ENCODE peak calls at places on chromosome 5, in eight cellular contexts. E, G, M, T, J, P, L and W are unnamed samples.

GRCh38 chr5:59325070-59325469 is 568.5 kb downstream of the PDE4D start:
- DNase-seq in E (no peak), G (no peak), M (no peak), T (no peak), J (no peak), P (no peak), L (no peak), W (no peak)

GRCh38 chr5:127980843-127981242 is 102.7 kb upstream of the SLC12A2 start:
- DNase-seq in E (no peak), G (no peak), M (no peak), T (no peak), J (no peak), P (no peak), L (no peak), W (no peak)

GRCh38 chr5:126414874-126415502 is 8.2 kb upstream of the GRAMD2B start:
- DNase-seq in E (no peak), G (no peak), M (peak; percentile 79), T (peak; percentile 73), J (peak; percentile 23), P (no peak), L (peak; percentile 62), W (no peak)

GRCh38 chr5:39986614-39987013 is 561.8 kb upstream of the DAB2 start:
- DNase-seq in E (no peak), G (no peak), M (peak; percentile 32), T (no peak), J (no peak), P (no peak), L (no peak), W (no peak)

GRCh38 chr5:172846677-172847076 is 12.6 kb downstream of the ERGIC1 start:
- DNase-seq in E (no peak), G (no peak), M (no peak), T (no peak), J (no peak), P (no peak), L (no peak), W (no peak)

GRCh38 chr5:157459715-157460599 is at the start of gene NIPAL4:
- DNase-seq in E (no peak), G (peak; percentile 86), M (peak; percentile 63), T (no peak), J (no peak), P (no peak), L (no peak), W (no peak)

GRCh38 chr5:62550103-62550502 is 28.5 kb upstream of the LRRC70 start:
- DNase-seq in E (no peak), G (no peak), M (peak; percentile 51), T (no peak), J (no peak), P (no peak), L (no peak), W (no peak)

GRCh38 chr5:76542887-76543690 is 80.1 kb downstream of the F2RL2 start:
- DNase-seq in E (peak; percentile 67), G (peak; percentile 85), M (no peak), T (no peak), J (no peak), P (peak; percentile 68), L (no peak), W (peak; percentile 81)

GRCh38 chr5:14257995-14258403 is 114.9 kb downstream of the TRIO start:
- DNase-seq in E (no peak), G (no peak), M (no peak), T (no peak), J (no peak), P (no peak), L (no peak), W (peak; percentile 35)

GRCh38 chr5:147479949-147480348 is 29.9 kb downstream of the DPYSL3 start:
- DNase-seq in E (no peak), G (no peak), M (peak; percentile 13), T (peak; percentile 77), J (no peak), P (no peak), L (no peak), W (no peak)

GRCh38 chr5:106331415-106331814 is 1339.3 kb downstream of the EFNA5 start:
- DNase-seq in E (no peak), G (no peak), M (peak; percentile 76), T (peak; percentile 94), J (no peak), P (no peak), L (peak; percentile 96), W (no peak)

GRCh38 chr5:68074048-68074632 is 141.4 kb upstream of the PIK3R1 start:
- DNase-seq in E (no peak), G (no peak), M (peak; percentile 31), T (no peak), J (no peak), P (no peak), L (peak; percentile 33), W (no peak)

GRCh38 chr5:79407591-79407990 is 106.3 kb downstream of the HOMER1 start:
- DNase-seq in E (no peak), G (no peak), M (no peak), T (no peak), J (no peak), P (no peak), L (no peak), W (no peak)

GRCh38 chr5:143435207-143435657 is 31.7 kb upstream of the NR3C1 start:
- DNase-seq in E (peak; percentile 58), G (no peak), M (peak; percentile 43), T (no peak), J (no peak), P (peak; percentile 54), L (no peak), W (peak; percentile 46)
- H3K4me3 ChIP-seq in E (peak overlapping the region; percentile 70), G (peak overlapping the region; percentile 39), M (peak overlapping the region; percentile 74), T (no peak overlapping the region), J (peak overlapping the region; percentile 26), P (peak overlapping the region; percentile 83), L (no peak overlapping the region), W (peak overlapping the region; percentile 57)

GRCh38 chr5:83475540-83476469 is 4.3 kb downstream of the VCAN start:
- DNase-seq in E (no peak), G (no peak), M (peak; percentile 92), T (peak; percentile 92), J (no peak), P (no peak), L (peak; percentile 72), W (no peak)

GRCh38 chr5:83476470-83476817 is 4.9 kb downstream of the VCAN start:
- DNase-seq in E (no peak), G (no peak), M (no peak), T (no peak), J (no peak), P (no peak), L (no peak), W (no peak)

GRCh38 chr5:83474170-83474796 is 2.7 kb downstream of the VCAN start:
- DNase-seq in E (no peak), G (peak; percentile 82), M (peak; percentile 94), T (peak; percentile 96), J (peak; percentile 84), P (no peak), L (peak; percentile 83), W (peak; percentile 27)

GRCh38 chr5:83473344-83474169 is 2.0 kb downstream of the VCAN start:
- DNase-seq in E (no peak), G (peak; percentile 85), M (peak; percentile 97), T (peak; percentile 99), J (peak; percentile 89), P (peak; percentile 26), L (peak; percentile 97), W (peak; percentile 61)

DNA sequence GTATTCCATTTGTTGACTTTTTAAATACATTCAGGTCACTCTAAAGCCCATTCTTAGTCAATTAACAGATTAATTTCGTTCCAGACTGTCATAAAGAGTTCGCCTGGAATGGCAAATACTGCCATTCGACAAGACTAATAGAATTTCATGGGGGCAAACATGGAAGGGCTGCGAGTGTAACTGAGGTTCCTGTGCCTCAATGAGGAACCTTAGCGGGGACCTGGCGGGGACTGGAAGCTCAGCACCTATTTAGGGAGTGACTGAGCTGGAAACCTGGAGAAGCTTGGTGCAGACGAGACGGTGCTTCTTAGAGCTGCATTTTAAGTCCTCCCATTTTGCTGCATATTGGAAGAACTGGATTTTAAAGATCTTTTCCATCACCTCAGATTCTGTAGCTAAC is 3.4 kb downstream of the VCAN start:
- DNase-seq in E (no peak), G (no peak), M (peak; percentile 45), T (no peak), J (no peak), P (no peak), L (no peak), W (no peak)
- H3K4me3 ChIP-seq in E (no peak overlapping the region), G (no peak overlapping the region), M (peak overlapping the region; percentile 94), T (peak overlapping the region; percentile 85), J (peak overlapping the region; percentile 67), P (no peak overlapping the region), L (peak overlapping the region; percentile 61), W (no peak overlapping the region)

GRCh38 chr5:142508027-142508426 is 177.9 kb downstream of the FGF1 start:
- DNase-seq in E (no peak), G (no peak), M (no peak), T (no peak), J (no peak), P (no peak), L (no peak), W (no peak)

GRCh38 chr5:142508630-142509425 is 177.1 kb downstream of the FGF1 start:
- DNase-seq in E (no peak), G (no peak), M (no peak), T (no peak), J (no peak), P (no peak), L (no peak), W (no peak)

GRCh38 chr5:142506756-142507155 is 179.1 kb downstream of the FGF1 start:
- DNase-seq in E (no peak), G (no peak), M (no peak), T (no peak), J (no peak), P (no peak), L (no peak), W (no peak)

GRCh38 chr5:142506046-142506445 is 179.8 kb downstream of the FGF1 start:
- DNase-seq in E (no peak), G (no peak), M (no peak), T (peak; percentile 45), J (no peak), P (no peak), L (no peak), W (no peak)

DNA sequence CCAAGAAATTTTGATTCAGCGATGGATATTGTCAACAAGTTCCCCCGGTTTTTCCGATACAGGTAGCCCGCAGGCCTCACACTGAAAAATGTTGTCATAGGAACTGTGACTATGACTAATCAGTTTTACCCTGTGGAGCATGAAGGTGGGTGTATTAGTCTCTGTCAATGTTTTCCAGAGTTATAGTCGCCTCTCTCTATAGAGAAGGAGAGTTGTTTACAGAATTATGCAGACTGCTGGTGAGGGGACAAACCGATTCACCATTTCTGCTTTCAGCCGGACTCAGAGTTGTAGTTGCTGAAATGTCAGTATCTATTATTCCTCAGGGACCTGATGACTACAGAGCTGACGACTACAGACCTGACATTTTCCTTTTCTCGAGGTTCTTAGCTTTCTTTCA is 178.4 kb downstream of the FGF1 start:
- DNase-seq in E (no peak), G (no peak), M (no peak), T (no peak), J (no peak), P (no peak), L (no peak), W (no peak)
- H3K4me3 ChIP-seq in E (no peak overlapping the region), G (no peak overlapping the region), M (no peak overlapping the region), T (no peak overlapping the region), J (no peak overlapping the region), P (no peak overlapping the region), L (no peak overlapping the region), W (no peak overlapping the region)

DNA sequence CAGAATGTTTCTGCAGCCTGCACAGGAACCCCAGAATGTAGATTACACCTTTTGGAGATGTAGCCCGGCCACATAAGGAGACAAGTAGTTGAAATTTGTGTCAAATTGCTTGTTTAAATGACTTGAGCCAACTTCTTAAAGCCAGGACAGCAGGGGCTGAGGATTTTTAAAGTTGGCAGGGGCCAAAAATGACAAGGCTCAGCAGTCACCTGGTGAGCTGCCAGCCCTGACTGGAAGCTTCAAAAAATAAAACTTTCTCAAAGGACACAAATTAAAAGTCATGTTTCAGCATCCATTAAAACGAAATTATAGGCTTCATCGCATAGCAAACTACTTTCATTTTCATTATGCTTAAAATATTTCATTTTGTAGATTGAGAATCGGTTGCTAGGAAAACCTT is 340.3 kb upstream of the WWC1 start:
- DNase-seq in E (no peak), G (no peak), M (peak; percentile 22), T (no peak), J (no peak), P (no peak), L (no peak), W (no peak)
- H3K4me3 ChIP-seq in E (no peak overlapping the region), G (no peak overlapping the region), M (peak overlapping the region; percentile 65), T (no peak overlapping the region), J (peak overlapping the region; percentile 32), P (no peak overlapping the region), L (no peak overlapping the region), W (peak overlapping the region; percentile 28)